ENCODE peak calls at places on chromosomes 12 and 14, in seven cellular contexts. A, Q, J, U, R, D and W are unnamed samples.

GRCh38 chr12:86233126-86233525 is 23.1 kb downstream of the MGAT4C start:
- DNase-seq in A (no peak), Q (no peak), J (no peak), U (peak; percentile 24), R (no peak), D (no peak), W (no peak)

GRCh38 chr14:35231207-35231755 is 60.9 kb upstream of the PSMA6 start:
- DNase-seq in A (no peak), Q (no peak), J (no peak), U (no peak), R (no peak), D (no peak), W (no peak)

GRCh38 chr14:61179776-61180398 is 101.3 kb downstream of the TMEM30B start:
- DNase-seq in A (no peak), Q (no peak), J (peak; percentile 58), U (peak; percentile 63), R (no peak), D (no peak), W (no peak)

GRCh38 chr12:26787125-26787495 is 45.9 kb downstream of the ITPR2 start:
- DNase-seq in A (peak; percentile 39), Q (no peak), J (peak; percentile 83), U (peak; percentile 80), R (no peak), D (no peak), W (no peak)

GRCh38 chr14:24185741-24186140 is 2.9 kb downstream of the IPO4 start:
- DNase-seq in A (no peak), Q (no peak), J (no peak), U (no peak), R (no peak), D (no peak), W (no peak)

GRCh38 chr12:45208604-45209487 is 7.0 kb upstream of the ANO6 start:
- DNase-seq in A (no peak), Q (no peak), J (peak; percentile 84), U (peak; percentile 85), R (no peak), D (no peak), W (no peak)

GRCh38 chr14:103142903-103143302 is 19.6 kb downstream of the TNFAIP2 start:
- DNase-seq in A (no peak), Q (no peak), J (no peak), U (no peak), R (no peak), D (peak; percentile 60), W (no peak)

GRCh38 chr14:24921903-24922302 is 128.0 kb downstream of the STXBP6 start:
- DNase-seq in A (no peak), Q (no peak), J (peak; percentile 60), U (peak; percentile 63), R (no peak), D (no peak), W (no peak)

GRCh38 chr12:12608557-12608957 is 3.1 kb upstream of the CREBL2 start:
- DNase-seq in A (no peak), Q (no peak), J (peak; percentile 17), U (no peak), R (no peak), D (peak; percentile 10), W (no peak)

GRCh38 chr12:120754792-120755191 is 29.2 kb downstream of the ACADS start:
- DNase-seq in A (no peak), Q (no peak), J (no peak), U (no peak), R (no peak), D (no peak), W (no peak)

GRCh38 chr14:21220874-21221477 is 48.3 kb downstream of the HNRNPC start:
- DNase-seq in A (no peak), Q (no peak), J (peak; percentile 16), U (peak; percentile 52), R (no peak), D (no peak), W (no peak)

GRCh38 chr12:122141911-122142725 is 31.9 kb downstream of the IL31 start:
- DNase-seq in A (no peak), Q (no peak), J (no peak), U (no peak), R (no peak), D (peak; percentile 92), W (no peak)
- H3K4me1 ChIP-seq in A (no peaks in the 10 kb centered on the region), Q (no peaks in the 10 kb centered on the region), J (no peaks in the 10 kb centered on the region), U (no peaks in the 10 kb centered on the region), R (no peaks in the 10 kb centered on the region), D (no peaks in the 10 kb centered on the region), W (peaks cover 5% of the 10 kb centered on the region)

GRCh38 chr12:22899184-22899583 is 274.2 kb downstream of the ETNK1 start:
- DNase-seq in A (peak; percentile 65), Q (peak; percentile 68), J (no peak), U (no peak), R (no peak), D (peak; percentile 94), W (no peak)

GRCh38 chr12:22900401-22900800 is 275.4 kb downstream of the ETNK1 start:
- DNase-seq in A (no peak), Q (no peak), J (no peak), U (no peak), R (no peak), D (no peak), W (no peak)

DNA sequence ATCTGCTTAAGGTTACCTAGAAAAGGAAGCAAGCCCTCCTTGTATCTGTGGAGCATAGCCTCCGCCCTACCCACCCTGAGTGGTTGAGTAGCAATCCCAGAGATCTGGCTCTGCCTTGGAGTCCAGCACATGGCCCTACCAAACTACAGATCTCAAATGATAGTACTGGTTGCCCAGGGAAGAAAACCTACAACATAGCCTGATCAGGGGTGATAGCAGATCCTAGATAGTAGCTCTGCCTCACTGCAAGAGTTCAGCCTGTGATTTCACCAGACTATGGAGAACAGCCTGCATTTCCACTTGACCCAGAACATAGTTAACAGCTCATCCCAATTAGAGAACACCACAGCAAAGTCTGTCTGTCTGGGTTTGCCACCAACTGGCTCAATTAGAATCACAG is 279.5 kb downstream of the ETNK1 start:
- DNase-seq in A (no peak), Q (no peak), J (no peak), U (no peak), R (no peak), D (peak; percentile 58), W (no peak)
- H2BK120ac ChIP-seq in A (no peak overlapping the region), Q (no peak overlapping the region), J (no peak overlapping the region), U (no peak overlapping the region), R (no peak overlapping the region), D (no peak overlapping the region), W (no peak overlapping the region)

GRCh38 chr14:39246618-39247017 is 12.9 kb downstream of the MIA2 start:
- DNase-seq in A (no peak), Q (no peak), J (peak; percentile 24), U (no peak), R (no peak), D (no peak), W (no peak)
- H3K18ac ChIP-seq in A (no peak overlapping the region), Q (no peak overlapping the region), J (no peak overlapping the region), U (no peak overlapping the region), R (no peak overlapping the region), D (no peak overlapping the region), W (no peak overlapping the region)

GRCh38 chr12:113246478-113247122 is 25.3 kb downstream of the TPCN1 start:
- DNase-seq in A (peak; percentile 60), Q (peak; percentile 72), J (peak; percentile 38), U (no peak), R (peak; percentile 53), D (peak; percentile 66), W (no peak)
- H3K4me1 ChIP-seq in A (peaks cover 11% of the 10 kb centered on the region), Q (peaks cover 9% of the 10 kb centered on the region), J (peaks cover 23% of the 10 kb centered on the region), U (peaks cover 39% of the 10 kb centered on the region), R (peaks cover 17% of the 10 kb centered on the region), D (peaks cover 38% of the 10 kb centered on the region), W (peaks cover 16% of the 10 kb centered on the region)

GRCh38 chr14:90692826-90693225 is 123.4 kb downstream of the TTC7B start:
- DNase-seq in A (no peak), Q (no peak), J (peak; percentile 51), U (no peak), R (no peak), D (no peak), W (no peak)

GRCh38 chr14:90692061-90692460 is 124.2 kb downstream of the TTC7B start:
- DNase-seq in A (no peak), Q (no peak), J (peak; percentile 67), U (no peak), R (no peak), D (no peak), W (no peak)

GRCh38 chr14:90693413-90693812 is 122.8 kb downstream of the TTC7B start:
- DNase-seq in A (no peak), Q (no peak), J (no peak), U (no peak), R (no peak), D (no peak), W (no peak)

GRCh38 chr14:90687680-90688079 is 128.6 kb downstream of the TTC7B start:
- DNase-seq in A (no peak), Q (no peak), J (no peak), U (no peak), R (no peak), D (no peak), W (no peak)

DNA sequence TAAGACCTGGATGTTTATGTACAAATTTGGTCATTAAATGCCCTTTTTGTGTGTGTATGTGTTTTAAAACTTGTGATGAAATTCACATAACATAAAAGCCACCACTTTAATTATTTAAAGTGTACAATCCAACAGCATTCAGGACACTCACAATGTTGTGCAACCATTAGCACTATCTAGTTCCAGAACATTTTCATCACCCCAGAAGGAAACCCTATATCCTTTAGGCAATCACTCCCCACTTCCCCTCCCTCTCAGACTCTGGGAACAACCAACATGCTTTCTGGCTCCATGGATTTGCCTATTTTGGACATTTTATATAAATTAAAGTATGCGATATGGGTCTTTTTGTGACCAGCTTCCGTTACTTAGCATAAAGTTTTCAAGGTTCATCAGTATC is 124.6 kb downstream of the TTC7B start:
- DNase-seq in A (no peak), Q (no peak), J (no peak), U (no peak), R (no peak), D (no peak), W (no peak)
- H2BK120ac ChIP-seq in A (no peak overlapping the region), Q (no peak overlapping the region), J (no peak overlapping the region), U (no peak overlapping the region), R (no peak overlapping the region), D (no peak overlapping the region), W (no peak overlapping the region)